ENCODE peak calls at places on chromosomes 3 and 15, in six cellular contexts. One of them, this sample, is unnamed.

GRCh38 chr15:101019351-101019750 is 100.2 kb downstream of the LRRK1 start:
- DNase-seq in HT1080: no peak
- DNase-seq in pancreas: no peak
- DNase-seq in nucleus accumbens: no peak
- DNase-seq in NCI-H510A treated with DMSO at 0.1 percent for 48 hours: no peak
- DNase-seq in midbrain: no peak
- DNase-seq in this sample: no peak

GRCh38 chr3:100516232-100516631 is 23.8 kb downstream of the TMEM45A start:
- DNase-seq in midbrain: no peak
- DNase-seq in NCI-H510A treated with DMSO at 0.1 percent for 48 hours: no peak
- DNase-seq in HT1080: no peak
- DNase-seq in nucleus accumbens: no peak
- DNase-seq in pancreas: no peak
- DNase-seq in this sample: no peak

GRCh38 chr3:183766745-183767606 is 58.4 kb downstream of the MAP6D1 start:
- DNase-seq in NCI-H510A treated with DMSO at 0.1 percent for 48 hours: peak; percentile 59
- DNase-seq in midbrain: peak; percentile 73
- DNase-seq in nucleus accumbens: peak; percentile 6
- DNase-seq in HT1080: peak; percentile 80
- DNase-seq in pancreas: peak; percentile 76
- DNase-seq in this sample: peak; percentile 74

GRCh38 chr15:51366911-51367310 is 25.5 kb downstream of the GLDN start:
- DNase-seq in midbrain: no peak
- DNase-seq in nucleus accumbens: no peak
- DNase-seq in HT1080: peak; percentile 25
- DNase-seq in NCI-H510A treated with DMSO at 0.1 percent for 48 hours: no peak
- DNase-seq in pancreas: peak; percentile 37
- DNase-seq in this sample: peak; percentile 79

GRCh38 chr3:183210341-183210740 is 42.7 kb upstream of the B3GNT5 start:
- DNase-seq in nucleus accumbens: no peak
- DNase-seq in pancreas: no peak
- DNase-seq in NCI-H510A treated with DMSO at 0.1 percent for 48 hours: no peak
- DNase-seq in midbrain: no peak
- DNase-seq in HT1080: no peak
- DNase-seq in this sample: no peak

GRCh38 chr15:44193651-44194396 is 1.2 kb downstream of the FRMD5 start:
- DNase-seq in nucleus accumbens: no peak
- DNase-seq in HT1080: no peak
- DNase-seq in pancreas: peak; percentile 18
- DNase-seq in midbrain: peak; percentile 42
- DNase-seq in NCI-H510A treated with DMSO at 0.1 percent for 48 hours: peak; percentile 57
- DNase-seq in this sample: peak; percentile 44

GRCh38 chr3:151145713-151146070 is 57.3 kb downstream of the GPR171 start:
- DNase-seq in HT1080: no peak
- DNase-seq in pancreas: no peak
- DNase-seq in midbrain: no peak
- DNase-seq in nucleus accumbens: no peak
- DNase-seq in NCI-H510A treated with DMSO at 0.1 percent for 48 hours: no peak
- DNase-seq in this sample: no peak

GRCh38 chr3:49673131-49673714 is 928 bp upstream of the APEH start:
- DNase-seq in HT1080: no peak
- DNase-seq in pancreas: no peak
- DNase-seq in midbrain: no peak
- DNase-seq in NCI-H510A treated with DMSO at 0.1 percent for 48 hours: no peak
- DNase-seq in nucleus accumbens: no peak
- DNase-seq in this sample: no peak

GRCh38 chr3:56620371-56620770 is 62.7 kb downstream of the TASOR start:
- DNase-seq in nucleus accumbens: no peak
- DNase-seq in HT1080: no peak
- DNase-seq in pancreas: no peak
- DNase-seq in midbrain: no peak
- DNase-seq in NCI-H510A treated with DMSO at 0.1 percent for 48 hours: no peak
- DNase-seq in this sample: no peak

GRCh38 chr3:82087958-82088357 is 326.5 kb upstream of the GBE1 start:
- DNase-seq in NCI-H510A treated with DMSO at 0.1 percent for 48 hours: no peak
- DNase-seq in midbrain: no peak
- DNase-seq in pancreas: no peak
- DNase-seq in HT1080: peak; percentile 80
- DNase-seq in nucleus accumbens: no peak
- DNase-seq in this sample: no peak

GRCh38 chr3:195162033-195162669 is 108.8 kb downstream of the XXYLT1 start:
- DNase-seq in HT1080: no peak
- DNase-seq in NCI-H510A treated with DMSO at 0.1 percent for 48 hours: no peak
- DNase-seq in nucleus accumbens: no peak
- DNase-seq in midbrain: no peak
- DNase-seq in pancreas: no peak
- DNase-seq in this sample: no peak

This sample was measured in cerebellum.